ENCODE peak calls at places on chromosome 19, in nine cellular contexts. Y, Z, O, M, T, J, L, H and K are unnamed samples.

GRCh38 chr19:17656970-17657369 is 31.2 kb downstream of the UNC13A start:
- DNase-seq in Y (no peak), M (no peak), O (no peak), H (no peak), T (no peak), Z (no peak), J (no peak), L (no peak), K (no peak)

GRCh38 chr19:10333758-10334339 is 520 bp upstream of the RAVER1 start:
- DNase-seq in L (no peak), O (no peak), H (no peak), T (no peak), J (no peak), Z (no peak), M (no peak), Y (no peak), K (peak; percentile 34)

GRCh38 chr19:33436360-33437345 is 63.1 kb downstream of the CEBPG start:
- DNase-seq in L (no peak), O (peak; percentile 60), Z (peak; percentile 6), J (no peak), H (no peak), M (no peak), Y (no peak), T (no peak), K (no peak)

GRCh38 chr19:55959996-55960675 is 12.5 kb downstream of the NLRP8 start:
- DNase-seq in M (no peak), Z (no peak), T (no peak), Y (no peak), L (no peak), O (no peak), J (no peak), H (no peak), K (no peak)

GRCh38 chr19:13974073-13974472 is 21.8 kb downstream of the DCAF15 start:
- DNase-seq in L (no peak), M (no peak), Z (no peak), Y (no peak), H (peak; percentile 32), O (no peak), T (no peak), J (no peak), K (peak; percentile 96)

GRCh38 chr19:2387367-2388288 is 27.6 kb downstream of the TMPRSS9 start:
- DNase-seq in M (no peak), O (no peak), J (no peak), Y (no peak), T (no peak), H (no peak), Z (no peak), L (no peak), K (no peak)

GRCh38 chr19:54451997-54452396 is 3.0 kb downstream of the LENG8 start:
- DNase-seq in H (no peak), T (no peak), Z (no peak), Y (no peak), O (no peak), J (no peak), L (no peak), M (no peak), K (no peak)

GRCh38 chr19:13848811-13849241 is 28.1 kb upstream of the NANOS3 start:
- DNase-seq in M (no peak), O (no peak), J (peak; percentile 38), Y (no peak), H (peak; percentile 74), L (no peak), Z (no peak), T (no peak), K (no peak)

GRCh38 chr19:14474827-14475226 is 327 bp downstream of the PTGER1 start:
- DNase-seq in J (no peak), H (no peak), L (no peak), T (no peak), M (no peak), O (no peak), Y (no peak), Z (no peak), K (no peak)

GRCh38 chr19:28213476-28214082 is 999.4 kb downstream of the UQCRFS1 start:
- DNase-seq in T (peak; percentile 17), L (peak; percentile 80), J (no peak), Z (no peak), O (no peak), Y (no peak), H (peak; percentile 71), M (no peak), K (no peak)

GRCh38 chr19:55530996-55531395 is 5.9 kb downstream of the SBK2 start:
- DNase-seq in H (no peak), Z (no peak), Y (no peak), J (no peak), T (no peak), M (no peak), L (no peak), O (no peak), K (no peak)

GRCh38 chr19:13262450-13262849 is 112.2 kb downstream of the IER2 start:
- DNase-seq in L (peak; percentile 36), M (no peak), O (no peak), T (no peak), J (no peak), Z (no peak), Y (no peak), H (peak; percentile 45), K (peak; percentile 72)

GRCh38 chr19:52190679-52191293 is 934 bp downstream of the PPP2R1A start:
- DNase-seq in Z (no peak), H (peak; percentile 51), L (peak; percentile 62), O (peak; percentile 69), M (no peak), T (no peak), Y (no peak), J (peak; percentile 48), K (no peak)
- H3K27ac ChIP-seq in Z (peak overlapping the region; percentile 96), H (peak overlapping the region; percentile 94), L (peak overlapping the region; percentile 100), O (peak overlapping the region; percentile 96), M (peak overlapping the region; percentile 98), T (peak overlapping the region; percentile 96), Y (peak overlapping the region; percentile 94), J (peak overlapping the region; percentile 98), K (peak overlapping the region; percentile 95)

GRCh38 chr19:5249526-5249925 is 91.1 kb downstream of the PTPRS start:
- DNase-seq in Y (no peak), H (no peak), M (no peak), L (no peak), J (no peak), O (no peak), T (no peak), Z (no peak), K (no peak)

GRCh38 chr19:5253403-5254110 is 87.1 kb downstream of the PTPRS start:
- DNase-seq in J (no peak), Z (no peak), T (no peak), L (peak; percentile 63), M (no peak), Y (no peak), O (no peak), H (no peak), K (no peak)

GRCh38 chr19:5250127-5250659 is 90.4 kb downstream of the PTPRS start:
- DNase-seq in M (no peak), J (no peak), H (no peak), O (peak; percentile 92), Y (no peak), Z (peak; percentile 75), L (no peak), T (peak; percentile 90), K (no peak)

GRCh38 chr19:5254543-5254942 is 86.1 kb downstream of the PTPRS start:
- DNase-seq in J (no peak), Z (no peak), M (no peak), T (no peak), H (no peak), O (no peak), L (no peak), Y (no peak), K (no peak)

DNA sequence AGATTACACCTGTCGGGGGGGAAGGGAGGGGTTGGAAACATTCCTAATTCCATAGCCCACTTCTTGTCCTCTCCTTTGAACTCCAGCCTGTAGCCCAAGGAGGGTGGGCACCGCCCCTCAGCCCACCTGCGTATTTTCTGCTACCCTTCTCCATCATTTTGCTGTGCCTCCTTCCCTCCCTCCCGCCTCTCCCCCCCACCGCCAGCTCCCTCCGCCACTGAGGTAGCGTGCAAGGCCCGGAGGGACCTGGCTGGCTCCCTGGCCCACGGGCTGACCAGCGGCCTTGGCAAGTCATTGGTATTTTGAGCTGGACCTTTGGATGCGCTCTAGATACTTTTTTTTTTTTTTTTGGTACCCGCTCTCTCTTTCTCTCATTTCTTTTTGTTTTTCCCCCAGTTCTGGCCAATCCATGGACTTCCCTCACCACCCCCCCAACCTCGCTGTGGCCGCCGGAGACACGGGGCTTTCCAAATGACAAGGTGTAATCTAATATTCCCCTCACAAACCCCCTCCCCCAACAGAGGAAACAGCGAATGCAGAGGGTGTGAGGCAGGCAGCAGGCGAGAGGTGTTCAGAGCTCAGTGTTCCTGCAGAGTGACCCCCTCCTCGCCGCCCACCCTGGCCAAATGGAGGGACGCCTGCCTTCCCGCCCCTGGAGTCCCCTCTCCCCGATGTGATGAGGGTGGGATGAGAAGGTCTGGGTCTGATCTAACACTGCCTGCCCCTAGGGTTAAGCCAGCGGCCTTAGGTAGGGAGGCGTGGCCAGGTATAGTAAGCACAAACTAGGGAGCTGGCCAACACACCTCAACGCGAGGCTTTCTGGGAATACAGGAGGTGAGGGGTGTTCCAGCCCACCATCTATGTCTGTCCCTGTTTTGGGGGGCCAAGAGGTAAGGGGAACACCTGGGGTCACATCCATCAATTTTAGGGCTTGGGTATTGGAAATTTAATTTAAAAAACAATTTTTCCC is 89.2 kb downstream of the PTPRS start:
- DNase-seq in L (no peak), Z (no peak), T (no peak), J (no peak), H (no peak), O (no peak), Y (no peak), M (no peak), K (no peak)
- TF ChIP-seq CTCF in L (no peak), Z (no peak), T (no peak), J (no peak), H (no peak), O (no peak), Y (no peak), M (no peak), K (no peak)

DNA sequence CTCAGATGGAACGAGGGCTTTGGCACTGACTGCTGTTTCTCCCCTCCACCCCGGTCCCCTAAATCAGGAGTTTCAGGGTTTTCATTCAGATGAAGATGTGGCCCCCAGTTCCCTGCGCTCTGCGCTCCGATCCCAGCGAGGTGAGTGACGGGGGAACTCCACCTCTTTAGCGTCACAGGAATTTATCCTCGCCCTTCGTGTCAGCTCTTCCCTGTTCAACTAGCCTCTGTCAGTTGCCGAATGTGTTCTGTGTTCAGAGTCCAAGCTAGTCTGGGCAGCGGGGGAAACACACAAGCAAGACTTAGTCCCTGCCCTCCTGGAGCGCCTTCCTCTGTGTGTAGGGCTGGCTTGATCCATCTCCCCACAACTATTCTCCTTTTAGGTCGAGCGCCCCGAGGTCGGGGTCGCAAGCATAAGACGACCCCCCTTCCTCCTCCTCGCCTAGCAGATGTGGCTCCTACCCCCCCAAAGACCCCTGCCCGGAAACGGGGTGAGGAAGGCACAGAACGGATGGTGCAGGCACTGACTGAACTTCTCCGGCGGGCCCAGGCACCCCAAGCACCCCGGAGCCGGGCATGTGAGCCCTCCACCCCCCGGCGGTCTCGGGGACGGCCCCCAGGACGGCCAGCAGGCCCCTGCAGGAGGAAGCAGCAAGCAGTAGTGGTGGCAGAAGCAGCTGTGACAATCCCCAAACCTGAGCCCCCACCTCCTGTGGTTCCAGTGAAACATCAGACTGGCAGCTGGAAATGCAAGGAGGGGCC is 1.8 kb downstream of the KMT2B start:
- DNase-seq in Z (no peak), O (no peak), H (no peak), J (no peak), T (no peak), Y (no peak), M (no peak), L (no peak), K (no peak)
- H3K27ac ChIP-seq in Z (peak overlapping the region; percentile 8), O (peak overlapping the region; percentile 88), H (peak overlapping the region; percentile 91), J (no peak overlapping the region), T (no peak overlapping the region), Y (no peak overlapping the region), M (no peak overlapping the region), L (no peak overlapping the region), K (peak overlapping the region; percentile 93)

GRCh38 chr19:51296331-51297093 is 14.9 kb upstream of the IGLON5 start:
- DNase-seq in L (no peak), J (no peak), T (no peak), M (no peak), Z (no peak), Y (no peak), H (peak; percentile 36), O (no peak), K (no peak)
- TF ChIP-seq CTCF in L (no peak), J (no peak), T (no peak), M (no peak), Z (no peak), Y (no peak), H (peak; percentile 31), O (no peak), K (no peak)